ENCODE peak calls at places on chromosome 4, in four cellular contexts. T is IMR-90, A is H9, B is H1. S is an unnamed sample.

GRCh38 chr4:11505225-11505971 is 76.7 kb upstream of the HS3ST1 start:
- DNase-seq in B (no peak), T (no peak), A (no peak), S (no peak)

GRCh38 chr4:113468165-113469022 is 293.1 kb downstream of the CAMK2D start:
- DNase-seq in A (peak), B (peak), T (peak), S (peak)

GRCh38 chr4:24973471-24974251 is 57.1 kb downstream of the LGI2 start:
- DNase-seq in B (no peak), A (peak), T (peak), S (no peak)

GRCh38 chr4:62457356-62457755 is 1257.2 kb downstream of the ADGRL3 start:
- DNase-seq in B (no peak), T (no peak), A (no peak), S (peak)

GRCh38 chr4:53507058-53507457 is 84.2 kb downstream of the LNX1 start:
- DNase-seq in T (no peak), A (no peak), B (no peak), S (no peak)

GRCh38 chr4:122692641-122693520 is 39.6 kb upstream of the BBS12 start:
- DNase-seq in A (no peak), B (no peak), T (peak), S (no peak)

GRCh38 chr4:101199507-101200285 is 147.6 kb downstream of the PPP3CA start:
- DNase-seq in A (no peak), T (peak), B (no peak), S (no peak)

GRCh38 chr4:118034061-118034785 is at the start of gene NDST3:
- DNase-seq in B (no peak), A (peak), T (peak), S (peak)

GRCh38 chr4:61783050-61783449 is 582.9 kb downstream of the ADGRL3 start:
- DNase-seq in A (no peak), B (no peak), T (no peak), S (no peak)

GRCh38 chr4:83921124-83921523 is 385.2 kb downstream of the GPAT3 start:
- DNase-seq in B (no peak), T (no peak), A (no peak), S (no peak)

GRCh38 chr4:142043509-142043908 is 407.1 kb downstream of the IL15 start:
- DNase-seq in A (no peak), B (no peak), T (peak), S (no peak)

GRCh38 chr4:95867919-95868318 is 28.0 kb downstream of the PDHA2 start:
- DNase-seq in T (no peak), B (no peak), A (no peak), S (peak)

GRCh38 chr4:152374606-152375285 is 161.1 kb downstream of the FBXW7 start:
- DNase-seq in B (no peak), T (peak), A (no peak), S (peak)

GRCh38 chr4:152380919-152381318 is 155.0 kb downstream of the FBXW7 start:
- DNase-seq in B (no peak), T (no peak), A (no peak), S (no peak)

GRCh38 chr4:152385551-152385950 is 150.3 kb downstream of the FBXW7 start:
- DNase-seq in A (no peak), B (no peak), T (peak), S (no peak)

GRCh38 chr4:152382057-152382785 is 153.7 kb downstream of the FBXW7 start:
- DNase-seq in T (peak), A (no peak), B (no peak), S (no peak)

DNA sequence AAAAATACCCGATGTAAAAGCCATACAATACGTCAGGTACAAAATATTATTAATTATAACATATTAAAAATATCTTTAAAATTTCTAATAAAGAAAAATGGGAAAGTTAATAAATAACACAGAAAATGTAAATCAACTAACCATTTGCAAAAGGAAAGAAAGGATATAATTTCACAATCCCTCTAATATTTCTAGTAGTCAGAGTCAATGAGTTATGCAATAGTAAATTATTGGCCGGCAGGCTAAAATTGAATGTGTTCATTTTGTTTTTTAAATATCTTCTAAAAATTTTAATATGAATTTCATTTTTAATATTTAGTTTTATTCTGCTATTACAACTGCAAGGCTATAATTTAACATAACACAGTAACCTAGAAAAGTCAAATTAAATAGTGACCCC is 155.7 kb downstream of the FBXW7 start:
- DNase-seq in T (no peak), A (no peak), B (no peak), S (no peak)
- H4K5ac ChIP-seq in T (no peak), A (no peak), B (no peak), S (no peak)

GRCh38 chr4:7947927-7948326 is 8.3 kb upstream of the AFAP1 start:
- DNase-seq in A (no peak), B (no peak), T (no peak), S (no peak)

GRCh38 chr4:7950301-7951092 is 10.8 kb upstream of the AFAP1 start:
- DNase-seq in B (no peak), T (no peak), A (no peak), S (no peak)

GRCh38 chr4:7952615-7953014 is 13.0 kb upstream of the AFAP1 start:
- DNase-seq in B (no peak), T (no peak), A (no peak), S (no peak)

GRCh38 chr4:7945709-7946380 is 6.2 kb upstream of the AFAP1 start:
- DNase-seq in T (no peak), A (no peak), B (no peak), S (no peak)

GRCh38 chr4:7949759-7950158 is 10.1 kb upstream of the AFAP1 start:
- DNase-seq in A (no peak), T (no peak), B (no peak), S (no peak)
- H2BK15ac ChIP-seq in A (no peak), T (no peak), B (no peak), S (no peak)

GRCh38 chr4:89541998-89542397 is 234.4 kb upstream of the GPRIN3 start:
- DNase-seq in B (no peak), A (no peak), T (no peak), S (no peak)
- H2BK5ac ChIP-seq in B (no peak), A (no peak), T (no peak), S (no peak)

GRCh38 chr4:91958651-91959050 is 345.1 kb upstream of the GRID2 start:
- DNase-seq in T (peak), B (no peak), A (peak), S (peak)

GRCh38 chr4:91965166-91965565 is 338.6 kb upstream of the GRID2 start:
- DNase-seq in B (no peak), T (no peak), A (no peak), S (no peak)

GRCh38 chr4:91957963-91958362 is 345.8 kb upstream of the GRID2 start:
- DNase-seq in A (no peak), T (no peak), B (no peak), S (no peak)

GRCh38 chr4:91961504-91961903 is 342.3 kb upstream of the GRID2 start:
- DNase-seq in T (peak), B (no peak), A (no peak), S (no peak)

DNA sequence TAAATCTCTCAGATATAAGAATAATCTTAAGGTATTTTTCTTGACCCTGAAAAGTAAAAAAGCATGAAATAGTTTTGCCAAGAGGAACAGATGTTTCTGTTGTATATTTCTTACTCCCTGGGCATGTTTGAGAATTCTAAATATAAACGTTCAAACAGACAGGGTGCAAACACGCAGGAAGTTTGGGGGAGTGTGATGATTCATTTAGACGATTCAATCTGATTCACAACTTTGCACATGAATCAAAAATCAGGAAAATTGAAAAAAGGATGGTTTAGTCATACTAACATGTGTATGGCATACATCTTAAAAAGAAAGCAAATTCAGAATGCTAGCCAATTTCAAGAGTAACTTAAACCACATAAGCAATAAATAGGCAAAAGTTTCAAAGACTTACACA is 340.3 kb upstream of the GRID2 start:
- DNase-seq in B (no peak), T (peak), A (no peak), S (no peak)
- H4K5ac ChIP-seq in B (no peak), T (no peak), A (no peak), S (no peak)

DNA sequence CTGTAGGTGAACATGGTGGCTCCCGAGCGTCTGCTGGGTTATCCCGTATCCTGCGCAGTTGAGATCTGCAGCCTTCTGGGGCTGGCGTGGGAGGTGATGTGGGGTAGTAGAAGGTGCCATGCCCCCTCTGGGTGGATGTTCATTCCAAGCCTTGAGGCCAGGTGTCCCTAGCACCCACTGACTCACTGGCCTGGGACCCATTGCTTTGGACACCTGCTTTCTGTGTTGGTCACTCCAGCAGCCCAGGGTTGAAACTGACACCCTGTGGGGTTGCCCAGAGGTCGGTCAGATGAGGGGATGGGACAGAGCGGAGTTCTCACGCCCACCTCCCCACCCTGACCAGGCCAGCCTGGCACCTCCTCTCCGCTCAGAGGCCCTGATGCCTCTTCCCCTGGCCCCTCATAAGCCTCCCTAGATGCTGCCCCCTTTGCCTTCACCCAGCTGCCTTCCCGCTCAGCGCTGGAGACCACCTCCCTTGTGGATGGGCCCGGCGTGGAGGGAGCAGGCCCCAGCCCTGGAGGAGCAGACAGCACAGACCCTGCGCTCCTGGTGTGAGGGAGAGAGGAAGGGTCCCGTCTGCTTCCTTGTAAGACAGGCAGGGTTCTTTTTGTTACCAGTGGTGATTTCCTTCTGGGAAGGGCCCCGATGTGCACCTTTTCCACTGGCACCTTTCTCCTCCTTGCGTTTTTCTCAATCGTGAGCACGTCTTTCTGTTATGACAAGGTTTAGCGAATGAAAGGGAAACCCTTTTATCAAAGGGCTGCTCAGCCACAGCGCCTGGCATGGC is 2.0 kb downstream of the DOK7 start:
- DNase-seq in A (no peak), T (no peak), B (no peak), S (no peak)
- H2BK15ac ChIP-seq in A (no peak), T (no peak), B (no peak), S (no peak)

DNA sequence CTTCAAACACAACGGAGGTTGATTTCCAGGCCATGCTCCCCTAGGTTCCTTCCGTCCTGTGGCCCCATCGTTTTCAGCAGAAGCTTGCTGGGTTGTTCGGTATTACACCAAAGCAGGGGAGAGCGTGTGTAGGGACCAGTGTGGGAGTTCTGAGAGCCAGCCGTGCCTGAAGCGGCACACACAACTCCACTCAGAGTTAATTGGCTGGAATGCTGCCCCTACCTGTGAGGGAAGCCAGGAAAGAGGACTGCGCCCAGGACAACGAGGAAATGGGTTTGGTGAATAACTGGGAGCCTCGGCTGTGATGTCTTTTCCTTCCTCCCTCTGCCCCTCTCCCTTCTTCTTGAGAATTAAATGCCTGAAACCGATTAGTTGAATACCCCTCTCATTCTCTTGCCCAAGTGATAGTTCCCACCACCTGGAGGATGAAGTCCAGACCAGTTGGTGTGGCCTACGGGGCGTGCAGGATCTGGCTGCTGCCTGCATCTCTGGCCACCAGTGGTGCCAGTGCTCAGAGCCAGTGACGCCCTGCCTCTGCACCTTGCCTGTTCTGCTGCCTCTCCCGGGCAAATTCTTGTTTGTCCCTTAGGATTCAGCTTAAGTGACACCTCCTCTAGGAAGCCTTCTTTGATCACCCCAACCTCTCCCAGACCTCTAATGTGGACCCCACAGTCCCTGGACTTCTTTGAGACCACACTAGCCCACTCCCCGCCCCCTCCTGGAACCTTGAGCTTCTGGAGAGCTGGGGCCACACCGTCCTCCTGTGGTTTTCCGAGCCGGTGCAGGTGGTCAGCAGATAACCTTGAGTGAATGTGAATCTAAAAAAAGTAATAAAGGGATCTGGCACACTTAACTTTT is 33.6 kb downstream of the TBC1D14 start:
- DNase-seq in A (no peak), T (no peak), B (no peak), S (peak)
- H2BK5ac ChIP-seq in A (no peak), T (peak), B (peak), S (no peak)

GRCh38 chr4:131470360-131470759 is 1678.7 kb upstream of the PCDH10 start:
- DNase-seq in B (no peak), A (no peak), T (no peak), S (no peak)
- H4K5ac ChIP-seq in B (no peak), A (no peak), T (no peak), S (no peak)

GRCh38 chr4:188029114-188029513 is 33.5 kb downstream of the ZFP42 start:
- DNase-seq in A (no peak), T (no peak), B (no peak), S (no peak)
- H2BK15ac ChIP-seq in A (no peak), T (no peak), B (peak), S (no peak)

S was measured in mesendoderm.